ENCODE peak calls at places on chromosomes 13 and 19, in four cellular contexts. T, G, U and P are unnamed samples.

GRCh38 chr19:47028372-47028672 is 8.7 kb downstream of the NPAS1 start:
- DNase-seq in T (no peak), G (no peak), U (no peak), P (peak)

GRCh38 chr13:76783798-76784197 is 102.4 kb downstream of the KCTD12 start:
- DNase-seq in G (peak), U (peak), T (no peak), P (peak)

GRCh38 chr19:46387713-46388130 is 25.6 kb downstream of the CCDC8 start:
- DNase-seq in G (no peak), T (no peak), U (no peak), P (no peak)

GRCh38 chr13:40494932-40495619 is 171.4 kb downstream of the FOXO1 start:
- DNase-seq in T (no peak), G (no peak), U (no peak), P (no peak)

GRCh38 chr19:39372047-39372802 is 18.7 kb downstream of the PAF1 start:
- DNase-seq in G (no peak), U (no peak), T (peak), P (no peak)

GRCh38 chr13:67341406-67341805 is 111.3 kb upstream of the PCDH9 start:
- DNase-seq in G (no peak), T (peak), U (no peak), P (no peak)

GRCh38 chr19:11382898-11383705 is 1.0 kb downstream of the EPOR start:
- DNase-seq in U (peak), T (no peak), G (no peak), P (peak)

GRCh38 chr19:29547981-29548380 is 22.2 kb downstream of the VSTM2B start:
- DNase-seq in G (no peak), T (no peak), U (no peak), P (no peak)

GRCh38 chr13:106906431-106906996 is 338.6 kb upstream of the ARGLU1 start:
- DNase-seq in T (no peak), G (no peak), U (no peak), P (no peak)

GRCh38 chr13:113092776-113093579 is 12.6 kb upstream of the F7 start:
- DNase-seq in T (no peak), U (no peak), G (no peak), P (no peak)

GRCh38 chr19:6059996-6060599 is 50.2 kb downstream of the RFX2 start:
- DNase-seq in G (no peak), T (no peak), U (no peak), P (no peak)

GRCh38 chr13:112680741-112681360 is 9.0 kb upstream of the ATP11A start:
- DNase-seq in T (no peak), U (no peak), G (no peak), P (peak)

GRCh38 chr19:12947702-12948596 is 2.3 kb downstream of the RAD23A start:
- DNase-seq in G (no peak), U (no peak), T (no peak), P (no peak)

GRCh38 chr19:14517446-14517839 is 754 bp downstream of the DNAJB1 start:
- DNase-seq in T (peak), G (no peak), U (peak), P (no peak)

DNA sequence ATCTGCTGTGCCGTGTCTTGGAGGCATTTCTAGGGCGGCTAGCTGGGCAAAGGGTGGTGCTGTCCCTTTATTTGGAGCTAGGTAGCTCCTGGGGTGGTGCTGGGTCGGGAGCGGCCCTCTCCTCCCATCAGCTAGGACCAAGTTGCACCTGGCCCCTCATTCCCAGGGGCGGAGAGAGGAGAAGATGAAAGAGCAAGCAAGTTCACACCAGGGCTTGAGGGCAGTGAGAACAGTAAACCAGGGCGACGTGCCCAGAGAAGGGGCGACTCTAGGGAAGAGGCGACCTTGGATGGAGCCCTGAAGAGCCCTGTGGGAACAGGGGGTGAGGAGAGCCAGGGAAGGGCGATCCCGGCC is 17.0 kb upstream of the KCNN1 start:
- DNase-seq in U (peak), T (no peak), G (no peak), P (peak)
- H2AK5ac ChIP-seq in U (no peak), T (no peak), G (peak), P (no peak)

DNA sequence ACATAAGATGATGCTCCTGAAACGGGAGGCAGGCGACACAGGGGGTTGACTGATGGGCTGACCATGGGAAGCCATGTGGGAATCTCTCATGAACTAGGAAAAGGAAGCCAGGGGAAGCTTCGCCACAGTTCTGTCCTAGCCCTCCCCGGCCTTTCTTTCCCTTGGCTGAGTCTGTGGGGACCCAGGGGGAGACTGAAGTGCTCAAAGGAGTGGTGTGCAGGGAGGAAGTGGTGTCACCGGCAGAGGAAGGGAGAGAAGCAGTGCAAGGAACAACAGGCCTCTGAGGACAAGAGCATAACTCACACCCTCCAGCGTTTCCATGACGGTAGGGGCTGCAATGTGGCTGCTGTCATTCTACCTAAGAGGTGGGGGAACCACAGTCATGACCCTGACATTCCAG is 1.1 kb downstream of the KIR3DL3 start:
- DNase-seq in U (no peak), G (no peak), T (no peak), P (no peak)
- H3K56ac ChIP-seq in U (no peak), G (no peak), T (no peak), P (no peak)

DNA sequence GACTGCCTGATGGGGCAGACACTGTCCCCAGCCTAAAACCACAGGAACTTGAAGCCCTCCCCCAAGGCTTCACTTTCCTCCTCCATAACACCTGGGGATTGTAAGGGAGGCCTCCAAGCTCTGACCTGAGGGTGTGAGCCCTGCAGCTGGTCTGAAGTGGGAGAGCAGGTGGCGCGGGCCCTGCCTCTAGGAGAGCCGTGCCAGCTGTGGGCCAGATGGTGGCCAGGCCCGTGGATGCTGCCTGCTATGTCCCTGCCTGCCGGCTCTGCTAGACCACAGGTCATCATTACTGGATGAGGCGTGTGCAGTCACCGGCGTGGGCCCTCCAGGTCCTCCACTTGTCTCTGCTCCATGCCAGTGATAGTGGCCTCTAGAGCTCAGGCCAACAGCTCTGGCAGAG is 3.5 kb upstream of the KLHL26 start:
- DNase-seq in T (no peak), G (no peak), U (no peak), P (no peak)
- H2AK5ac ChIP-seq in T (no peak), G (no peak), U (no peak), P (no peak)

DNA sequence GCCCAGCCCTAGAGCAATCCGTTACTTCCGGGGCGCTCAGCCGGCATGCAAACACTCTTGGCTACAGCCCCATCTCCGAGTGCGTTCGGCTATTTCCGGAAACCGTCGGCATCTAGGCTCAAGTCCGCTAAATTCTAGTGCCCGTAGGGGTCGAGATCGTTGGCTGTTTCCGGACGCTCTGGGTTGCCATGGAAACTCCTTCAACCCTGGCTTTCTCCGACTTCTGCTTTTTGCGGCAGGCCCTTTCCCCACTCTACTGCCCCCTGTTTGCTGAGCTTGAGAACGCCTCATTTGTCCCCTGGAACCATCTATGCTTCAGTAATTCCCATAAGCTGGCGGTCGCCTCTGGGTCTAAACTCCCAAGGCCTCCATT is 533 bp upstream of the PIK3R2 start:
- DNase-seq in T (peak), U (peak), G (peak), P (peak)
- H3K56ac ChIP-seq in T (peak), U (peak), G (peak), P (no peak)

GRCh38 chr19:48497728-48498575 is 13.7 kb downstream of the LMTK3 start:
- DNase-seq in U (no peak), G (no peak), T (no peak), P (no peak)
- H2AK5ac ChIP-seq in U (no peak), G (no peak), T (no peak), P (no peak)

DNA sequence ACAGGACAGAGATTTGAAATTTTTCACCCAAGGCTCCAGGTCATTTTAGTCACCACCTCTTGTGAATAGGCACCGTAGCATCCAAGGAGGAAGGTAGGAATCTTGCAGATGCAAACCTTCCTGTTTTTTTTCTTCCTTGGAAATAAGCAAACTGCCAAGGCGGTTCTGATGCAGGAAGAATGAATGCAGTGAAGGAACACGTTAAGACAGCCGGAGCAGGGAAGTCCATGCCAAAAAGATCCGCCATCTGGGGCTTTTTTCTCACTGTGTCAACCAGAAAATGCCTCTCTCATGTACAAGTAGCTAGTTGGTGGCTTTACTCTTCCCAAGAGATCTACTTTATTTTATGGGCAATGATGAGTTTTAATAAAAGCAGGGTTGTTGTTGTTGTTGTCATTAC is 142.4 kb downstream of the ZIC5 start:
- DNase-seq in G (no peak), T (no peak), U (no peak), P (no peak)
- H3K56ac ChIP-seq in G (no peak), T (no peak), U (no peak), P (no peak)